ENCODE peak calls at places on chromosomes 11 and 22, in six cellular contexts. G is cardiac fibroblast, F is IMR-90, S is pancreas, Z is vagina, O is neural progenitor cell. H is an unnamed sample.

GRCh38 chr22:47152938-47153337 is 390.5 kb downstream of the TBC1D22A start:
- DNase-seq in G (no peak), F (peak; percentile 49), S (no peak), Z (no peak), O (no peak), H (no peak)

GRCh38 chr11:97683733-97684132 is 1293.9 kb downstream of the JRKL start:
- DNase-seq in G (peak; percentile 23), F (no peak), S (no peak), Z (no peak), O (peak; percentile 23), H (no peak)

GRCh38 chr11:9473408-9473807 is 12.6 kb downstream of the ZNF143 start:
- DNase-seq in G (no peak), F (no peak), S (no peak), Z (no peak), O (no peak), H (no peak)

GRCh38 chr11:16356751-16357365 is 512 bp upstream of the SOX6 start:
- DNase-seq in G (no peak), F (peak; percentile 41), S (no peak), Z (no peak), O (no peak), H (no peak)

GRCh38 chr11:1341928-1342524 is 32.6 kb upstream of the TOLLIP start:
- DNase-seq in G (peak; percentile 36), F (peak; percentile 64), S (no peak), Z (peak; percentile 44), O (no peak), H (no peak)

GRCh38 chr11:73310076-73310475 is 2.0 kb downstream of the ARHGEF17 start:
- DNase-seq in G (no peak), F (no peak), S (no peak), Z (no peak), O (no peak), H (no peak)

GRCh38 chr11:83835423-83835822 is 549.3 kb upstream of the CCDC90B start:
- DNase-seq in G (no peak), F (peak; percentile 69), S (no peak), Z (no peak), O (no peak), H (no peak)

GRCh38 chr11:128458316-128458715 is 129.0 kb downstream of the ETS1 start:
- DNase-seq in G (peak; percentile 90), F (peak; percentile 97), S (no peak), Z (no peak), O (no peak), H (no peak)

GRCh38 chr11:65290448-65291165 is 24.1 kb upstream of the CDC42EP2 start:
- DNase-seq in G (peak; percentile 100), F (peak; percentile 100), S (peak; percentile 90), Z (peak; percentile 97), O (no peak), H (no peak)

GRCh38 chr11:1569251-1569780 is 2.8 kb downstream of the DUSP8 start:
- DNase-seq in G (no peak), F (no peak), S (no peak), Z (no peak), O (no peak), H (no peak)

GRCh38 chr11:62806611-62807121 is 1.4 kb upstream of the NXF1 start:
- DNase-seq in G (peak; percentile 48), F (peak; percentile 48), S (no peak), Z (no peak), O (no peak), H (no peak)

GRCh38 chr22:28799834-28800307 is 498 bp downstream of the XBP1 start:
- DNase-seq in G (peak; percentile 62), F (peak; percentile 54), S (peak; percentile 59), Z (no peak), O (peak; percentile 76), H (peak; percentile 72)

GRCh38 chr22:43504068-43504467 is 92.3 kb downstream of the MPPED1 start:
- DNase-seq in G (no peak), F (no peak), S (no peak), Z (no peak), O (no peak), H (no peak)

GRCh38 chr11:128161994-128162393 is 425.4 kb downstream of the ETS1 start:
- DNase-seq in G (no peak), F (no peak), S (no peak), Z (no peak), O (no peak), H (no peak)

GRCh38 chr11:107592813-107593212 is 1.9 kb downstream of the ELMOD1 start:
- DNase-seq in G (no peak), F (no peak), S (no peak), Z (no peak), O (peak; percentile 48), H (no peak)

GRCh38 chr11:124762077-124762623 is at the start of gene ESAM:
- DNase-seq in G (no peak), F (no peak), S (no peak), Z (no peak), O (peak; percentile 72), H (peak; percentile 64)

GRCh38 chr11:75248924-75249256 is 8.3 kb downstream of the TPBGL start:
- DNase-seq in G (no peak), F (no peak), S (no peak), Z (no peak), O (no peak), H (no peak)
- TF ChIP-seq CTCF in G (no peak), F (no peak), S (no peak), Z (no peak), O (no peak), H (no peak)

GRCh38 chr11:47269829-47270305 is at the start of gene MADD:
- DNase-seq in G (peak; percentile 79), F (peak; percentile 78), S (peak; percentile 83), Z (no peak), O (peak; percentile 84), H (peak; percentile 88)

GRCh38 chr11:47271961-47272661 is 2.2 kb downstream of the MADD start:
- DNase-seq in G (no peak), F (no peak), S (peak; percentile 57), Z (no peak), O (no peak), H (no peak)

GRCh38 chr11:47269002-47269828 is 718 bp upstream of the MADD start:
- DNase-seq in G (peak; percentile 79), F (peak; percentile 82), S (peak; percentile 91), Z (peak; percentile 92), O (peak; percentile 96), H (peak; percentile 89)

GRCh38 chr11:47271328-47271727 is 1.4 kb downstream of the MADD start:
- DNase-seq in G (no peak), F (no peak), S (no peak), Z (no peak), O (no peak), H (no peak)

DNA sequence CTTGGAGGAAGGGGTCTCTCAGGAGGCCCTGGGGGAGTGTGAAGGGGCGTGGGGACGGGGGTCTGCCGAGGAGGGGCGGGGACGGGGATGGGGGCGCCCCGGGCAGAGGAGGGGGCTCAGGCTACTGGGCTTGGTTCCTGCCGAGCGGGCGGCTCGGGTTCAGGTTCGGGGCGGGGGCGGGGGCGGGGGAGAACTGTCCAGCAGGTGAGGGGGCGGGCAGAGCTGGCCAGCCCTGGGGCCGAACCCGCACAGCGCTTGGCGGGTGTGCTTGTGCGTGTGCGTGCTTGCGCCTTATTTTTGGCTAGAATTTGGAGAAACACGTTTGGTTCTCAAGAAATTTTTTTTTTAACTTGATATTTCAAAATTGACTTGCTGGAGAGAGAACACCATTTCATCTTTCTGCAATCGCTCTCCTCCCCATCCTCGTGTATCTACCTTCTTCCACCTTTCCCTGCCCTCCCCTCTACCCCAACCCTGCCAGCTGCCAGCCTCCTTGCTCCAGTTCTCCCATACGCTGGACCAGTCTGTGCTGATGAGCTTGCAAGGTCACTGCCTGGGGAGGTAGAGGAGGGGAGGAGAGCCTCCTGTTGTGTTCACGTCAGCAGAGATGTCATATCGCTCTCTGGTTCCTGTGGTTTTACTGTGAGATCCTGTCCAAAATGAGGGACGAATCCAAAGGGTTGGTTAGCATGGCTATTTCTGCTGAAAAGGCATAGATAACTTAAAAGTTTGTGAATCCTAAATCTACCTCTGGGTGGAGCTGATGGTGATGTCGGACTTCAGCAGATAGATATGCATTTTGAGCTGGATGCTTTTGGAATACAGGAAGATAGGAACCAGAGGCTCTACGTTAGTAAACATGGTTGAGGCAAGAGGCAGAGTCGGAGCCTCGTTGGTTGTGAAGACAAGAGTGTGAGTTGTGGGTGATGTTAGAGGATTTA is 668 bp downstream of the MADD start:
- DNase-seq in G (peak; percentile 43), F (peak; percentile 72), S (peak; percentile 46), Z (no peak), O (no peak), H (no peak)
- TF ChIP-seq CTCF in G (no peak), F (peak; percentile 16), S (no peak), Z (no peak), O (peak; percentile 9), H (no peak)

GRCh38 chr11:130069684-130070108 is at the start of gene APLP2:
- DNase-seq in G (peak; percentile 98), F (peak; percentile 97), S (peak; percentile 100), Z (peak; percentile 99), O (peak; percentile 99), H (peak; percentile 97)

GRCh38 chr11:130071211-130071712 is 1.6 kb downstream of the APLP2 start:
- DNase-seq in G (peak; percentile 33), F (peak; percentile 35), S (no peak), Z (no peak), O (no peak), H (no peak)

GRCh38 chr11:130070829-130071205 is 1.1 kb downstream of the APLP2 start:
- DNase-seq in G (peak; percentile 32), F (peak; percentile 36), S (peak; percentile 21), Z (no peak), O (peak; percentile 69), H (no peak)

GRCh38 chr11:130068986-130069683 is 559 bp upstream of the APLP2 start:
- DNase-seq in G (peak; percentile 91), F (peak; percentile 80), S (no peak), Z (peak; percentile 93), O (peak; percentile 71), H (peak; percentile 41)

DNA sequence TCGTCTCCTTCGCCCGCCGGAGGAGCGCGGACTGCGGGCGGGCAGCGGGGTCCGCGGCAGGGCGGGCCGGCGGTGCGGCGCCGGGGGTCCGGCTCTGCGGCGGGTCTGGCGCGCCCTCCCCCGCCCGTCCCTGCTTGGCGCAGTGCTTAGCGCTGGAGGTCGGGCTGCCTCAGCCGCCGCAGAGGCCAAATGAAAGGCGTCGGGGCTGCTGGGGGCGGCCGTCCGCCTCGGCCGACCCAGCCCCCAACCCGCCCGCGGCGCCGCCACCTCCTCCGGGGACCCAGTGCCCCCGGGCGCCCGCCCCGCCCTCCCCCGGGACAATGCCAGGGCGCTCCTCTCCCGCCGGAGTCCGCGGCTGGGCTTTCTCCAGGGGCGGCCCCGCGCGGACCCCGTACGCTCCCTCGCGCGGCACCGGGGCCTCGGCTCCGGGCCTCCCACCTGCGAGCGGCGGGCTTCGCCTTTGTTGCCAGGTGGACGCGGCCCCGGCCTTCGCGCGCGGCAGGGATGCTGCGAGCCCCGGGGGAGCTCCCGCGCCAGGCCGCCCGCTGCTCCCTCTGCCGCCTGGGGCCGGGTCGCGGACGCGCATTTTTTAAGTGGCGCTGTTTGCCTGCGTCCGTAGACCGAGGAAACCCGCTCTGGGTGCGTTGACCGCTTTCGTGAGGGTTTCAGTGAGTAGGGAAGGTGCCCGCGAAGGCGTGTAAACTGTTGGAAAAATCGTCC is 575 bp downstream of the APLP2 start:
- DNase-seq in G (peak; percentile 28), F (peak; percentile 13), S (peak; percentile 37), Z (no peak), O (peak; percentile 67), H (no peak)
- TF ChIP-seq CTCF in G (peak; percentile 18), F (peak; percentile 17), S (no peak), Z (no peak), O (no peak), H (no peak)

GRCh38 chr11:59918494-59918893 is 19.7 kb upstream of the OOSP1 start:
- DNase-seq in G (peak; percentile 61), F (no peak), S (no peak), Z (no peak), O (no peak), H (no peak)

GRCh38 chr11:59923813-59924212 is 14.4 kb upstream of the OOSP1 start:
- DNase-seq in G (no peak), F (no peak), S (no peak), Z (no peak), O (no peak), H (no peak)

GRCh38 chr11:59918987-59919589 is 19.1 kb upstream of the OOSP1 start:
- DNase-seq in G (peak; percentile 81), F (peak; percentile 7), S (peak; percentile 21), Z (no peak), O (peak; percentile 33), H (peak; percentile 59)
- TF ChIP-seq CTCF in G (peak; percentile 65), F (peak; percentile 52), S (no peak), Z (no peak), O (peak; percentile 62), H (peak; percentile 59)

H was measured in Calu3.